ENCODE peak calls at places on chromosomes 1 and 21, in ten cellular contexts. X, N, Z, Q, O, D, V, H, L and M are unnamed samples.
A peak's percentile ranks its signal among the peaks of the same experiment; 100 is the strongest.

GRCh38 chr1:91699339-91699970 is 186.5 kb downstream of the TGFBR3 start:
- DNase-seq in X (peak; percentile 89), N (no peak), Z (peak; percentile 93), Q (no peak), O (no peak), D (no peak), V (peak; percentile 28), H (no peak), L (no peak), M (peak; percentile 71)

GRCh38 chr1:23634840-23635642 is 56.6 kb upstream of the RPL11 start:
- DNase-seq in X (peak; percentile 87), N (no peak), Z (peak; percentile 87), Q (peak; percentile 18), O (peak; percentile 77), D (peak; percentile 62), V (peak; percentile 84), H (peak; percentile 66), L (peak; percentile 68), M (no peak)

GRCh38 chr1:1318131-1318652 is 6.3 kb downstream of the INTS11 start:
- DNase-seq in X (peak; percentile 96), N (no peak), Z (peak; percentile 96), Q (peak; percentile 77), O (peak; percentile 37), D (peak; percentile 86), V (peak; percentile 97), H (peak; percentile 88), L (no peak), M (peak; percentile 78)

GRCh38 chr1:184019506-184019905 is 18.0 kb downstream of the COLGALT2 start:
- DNase-seq in X (no peak), N (no peak), Z (no peak), Q (no peak), O (no peak), D (no peak), V (no peak), H (no peak), L (no peak), M (no peak)

GRCh38 chr1:155241069-155241679 is 14.1 kb downstream of the ENTREP3 start:
- DNase-seq in X (peak; percentile 86), N (no peak), Z (peak; percentile 88), Q (no peak), O (peak; percentile 92), D (peak; percentile 80), V (peak; percentile 85), H (peak; percentile 85), L (peak; percentile 83), M (peak; percentile 86)

GRCh38 chr1:242524571-242525359 is at the start of gene PLD5:
- DNase-seq in X (no peak), N (no peak), Z (no peak), Q (no peak), O (peak; percentile 73), D (no peak), V (no peak), H (no peak), L (peak; percentile 73), M (no peak)

GRCh38 chr1:38839363-38839762 is 20.2 kb downstream of the RRAGC start:
- DNase-seq in X (no peak), N (no peak), Z (no peak), Q (no peak), O (no peak), D (no peak), V (no peak), H (no peak), L (no peak), M (no peak)

GRCh38 chr21:43012596-43012995 is 38.2 kb downstream of the PKNOX1 start:
- DNase-seq in X (peak; percentile 35), N (no peak), Z (no peak), Q (no peak), O (no peak), D (no peak), V (peak; percentile 48), H (no peak), L (no peak), M (no peak)

GRCh38 chr1:12472798-12473551 is 145.0 kb downstream of the DHRS3 start:
- DNase-seq in X (no peak), N (no peak), Z (no peak), Q (no peak), O (no peak), D (no peak), V (peak; percentile 55), H (no peak), L (no peak), M (no peak)

GRCh38 chr1:175126347-175126746 is 58.7 kb downstream of the TNN start:
- DNase-seq in X (no peak), N (no peak), Z (peak; percentile 57), Q (no peak), O (no peak), D (no peak), V (no peak), H (no peak), L (no peak), M (no peak)

GRCh38 chr1:221725683-221726330 is 16.1 kb downstream of the DUSP10 start:
- DNase-seq in X (peak; percentile 69), N (no peak), Z (peak; percentile 55), Q (no peak), O (no peak), D (no peak), V (peak; percentile 44), H (no peak), L (no peak), M (no peak)

GRCh38 chr1:93900723-93901504 is 8.3 kb downstream of the GCLM start:
- DNase-seq in X (no peak), N (no peak), Z (no peak), Q (no peak), O (no peak), D (no peak), V (no peak), H (no peak), L (no peak), M (no peak)

GRCh38 chr1:93905734-93906133 is 3.5 kb downstream of the GCLM start:
- DNase-seq in X (peak; percentile 47), N (no peak), Z (peak; percentile 61), Q (no peak), O (no peak), D (no peak), V (peak; percentile 46), H (no peak), L (no peak), M (no peak)

GRCh38 chr1:93906480-93906879 is 2.8 kb downstream of the GCLM start:
- DNase-seq in X (no peak), N (no peak), Z (no peak), Q (no peak), O (no peak), D (no peak), V (no peak), H (no peak), L (no peak), M (no peak)

GRCh38 chr1:93905051-93905450 is 4.2 kb downstream of the GCLM start:
- DNase-seq in X (peak; percentile 57), N (no peak), Z (peak; percentile 53), Q (no peak), O (no peak), D (no peak), V (peak; percentile 54), H (no peak), L (no peak), M (no peak)

GRCh38 chr1:93904228-93904627 is 5.0 kb downstream of the GCLM start:
- DNase-seq in X (no peak), N (no peak), Z (no peak), Q (no peak), O (no peak), D (no peak), V (peak; percentile 34), H (no peak), L (no peak), M (no peak)
- H3K4me3 ChIP-seq in X (no peak overlapping the region), N (no peak overlapping the region), Z (no peak overlapping the region), Q (no peak overlapping the region), O (no peak overlapping the region), D (no peak overlapping the region), V (no peak overlapping the region), H (no peak overlapping the region), L (no peak overlapping the region), M (no peak overlapping the region)

GRCh38 chr1:42463906-42464305 is 820 bp downstream of the CCDC30 start:
- DNase-seq in X (no peak), N (no peak), Z (no peak), Q (no peak), O (no peak), D (no peak), V (no peak), H (no peak), L (no peak), M (no peak)
- H3K4me3 ChIP-seq in X (no peak overlapping the region), N (peak overlapping the region; percentile 58), Z (peak overlapping the region; percentile 82), Q (peak overlapping the region; percentile 77), O (peak overlapping the region; percentile 64), D (peak overlapping the region; percentile 66), V (peak overlapping the region; percentile 70), H (peak overlapping the region; percentile 3), L (peak overlapping the region; percentile 77), M (peak overlapping the region; percentile 60)

GRCh38 chr1:203996126-203996525 is 76.8 kb upstream of the SOX13 start:
- DNase-seq in X (peak; percentile 4), N (no peak), Z (peak; percentile 13), Q (no peak), O (peak; percentile 86), D (no peak), V (peak; percentile 37), H (no peak), L (peak; percentile 83), M (no peak)
- H3K4me3 ChIP-seq in X (no peak overlapping the region), N (no peak overlapping the region), Z (no peak overlapping the region), Q (no peak overlapping the region), O (peak overlapping the region; percentile 36), D (no peak overlapping the region), V (no peak overlapping the region), H (no peak overlapping the region), L (peak overlapping the region; percentile 20), M (no peak overlapping the region)

DNA sequence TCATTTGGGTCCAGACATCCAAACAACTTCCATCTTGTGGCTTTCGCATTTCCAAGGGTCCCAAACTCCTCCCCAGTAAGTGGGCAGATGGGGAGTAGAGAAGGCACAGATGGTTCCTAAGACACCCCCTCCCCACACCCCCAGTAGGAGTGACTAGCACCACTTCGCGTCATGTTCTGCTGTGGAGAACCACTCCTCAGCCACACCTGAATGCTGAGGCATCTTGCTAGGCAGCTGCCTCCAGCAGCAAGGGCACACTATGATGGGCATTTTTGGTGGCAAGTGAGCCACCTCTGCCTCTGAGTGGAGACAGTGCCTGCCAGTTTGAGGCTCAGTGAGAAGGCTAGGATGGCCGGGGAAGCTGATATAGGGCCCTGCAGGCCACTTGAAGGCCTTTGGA is 32.6 kb upstream of the CD2 start:
- DNase-seq in X (no peak), N (no peak), Z (no peak), Q (no peak), O (no peak), D (no peak), V (no peak), H (no peak), L (no peak), M (no peak)
- H3K4me3 ChIP-seq in X (no peak overlapping the region), N (no peak overlapping the region), Z (no peak overlapping the region), Q (no peak overlapping the region), O (no peak overlapping the region), D (no peak overlapping the region), V (no peak overlapping the region), H (no peak overlapping the region), L (no peak overlapping the region), M (no peak overlapping the region)

DNA sequence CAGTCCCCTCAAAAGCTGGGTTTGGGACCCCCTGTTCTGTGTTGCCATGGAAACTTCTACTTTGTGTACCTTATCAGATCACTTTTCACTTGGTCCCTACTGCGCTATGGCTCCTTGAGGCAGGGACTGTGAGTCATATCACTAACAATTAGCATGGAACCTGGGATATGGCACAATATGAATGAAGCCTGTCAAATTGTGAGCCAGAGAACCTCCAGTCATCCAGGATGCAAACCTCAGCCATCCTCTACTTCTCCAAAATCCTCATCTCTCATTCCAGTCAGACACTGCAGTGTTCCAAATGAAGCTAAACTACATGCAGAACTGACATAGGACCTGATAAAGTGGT is 11.2 kb upstream of the CAPZB start:
- DNase-seq in X (no peak), N (no peak), Z (no peak), Q (no peak), O (no peak), D (no peak), V (no peak), H (no peak), L (no peak), M (no peak)
- H3K4me3 ChIP-seq in X (no peak overlapping the region), N (no peak overlapping the region), Z (no peak overlapping the region), Q (no peak overlapping the region), O (no peak overlapping the region), D (no peak overlapping the region), V (no peak overlapping the region), H (no peak overlapping the region), L (no peak overlapping the region), M (no peak overlapping the region)